ENCODE peak calls at places on chromosomes 16 and 17, in nine cellular contexts. K, S, G, T, U, L, A, P and N are unnamed samples.
A peak's percentile ranks its signal among the peaks of the same experiment; 100 is the strongest.

GRCh38 chr17:9541718-9542117 is 33.9 kb downstream of the STX8 start:
- DNase-seq in K (no peak), S (no peak), G (no peak), T (no peak), U (no peak), L (no peak), A (no peak), P (no peak), N (no peak)

GRCh38 chr16:31061126-31061812 is 12.8 kb downstream of the ZNF668 start:
- DNase-seq in K (no peak), S (no peak), G (no peak), T (no peak), U (no peak), L (no peak), A (no peak), P (no peak), N (no peak)

GRCh38 chr17:17770371-17771059 is 66.3 kb downstream of the SREBF1 start:
- DNase-seq in K (no peak), S (no peak), G (no peak), T (no peak), U (no peak), L (no peak), A (no peak), P (no peak), N (no peak)

GRCh38 chr17:59527931-59528330 is 37.5 kb upstream of the DHX40 start:
- DNase-seq in K (no peak), S (no peak), G (no peak), T (no peak), U (no peak), L (no peak), A (peak; percentile 53), P (no peak), N (no peak)

GRCh38 chr17:55693244-55694216 is 29.1 kb downstream of the TMEM100 start:
- DNase-seq in K (no peak), S (no peak), G (peak; percentile 55), T (peak; percentile 37), U (no peak), L (peak; percentile 91), A (no peak), P (no peak), N (no peak)

GRCh38 chr17:8126306-8127066 is 2.6 kb upstream of the HES7 start:
- DNase-seq in K (no peak), S (peak; percentile 38), G (no peak), T (no peak), U (no peak), L (no peak), A (peak; percentile 53), P (peak; percentile 44), N (peak; percentile 41)

GRCh38 chr16:29943846-29944669 is 17.8 kb upstream of the TMEM219 start:
- DNase-seq in K (no peak), S (peak; percentile 98), G (peak; percentile 100), T (peak; percentile 98), U (no peak), L (peak; percentile 95), A (no peak), P (no peak), N (no peak)

GRCh38 chr16:8882041-8882617 is at the start of gene LITAFD:
- DNase-seq in K (no peak), S (no peak), G (no peak), T (no peak), U (no peak), L (no peak), A (no peak), P (no peak), N (no peak)

GRCh38 chr17:40582328-40582901 is 17.1 kb upstream of the CCR7 start:
- DNase-seq in K (peak; percentile 32), S (no peak), G (no peak), T (peak; percentile 29), U (no peak), L (no peak), A (peak; percentile 40), P (no peak), N (no peak)

GRCh38 chr17:43858201-43858600 is 11.2 kb downstream of the CD300LG start:
- DNase-seq in K (no peak), S (no peak), G (no peak), T (no peak), U (no peak), L (no peak), A (no peak), P (no peak), N (no peak)

GRCh38 chr16:89919535-89920406 is 1.1 kb downstream of the MC1R start:
- DNase-seq in K (no peak), S (no peak), G (no peak), T (no peak), U (no peak), L (no peak), A (no peak), P (no peak), N (no peak)

GRCh38 chr17:75872434-75873351 is 5.7 kb downstream of the TRIM47 start:
- DNase-seq in K (no peak), S (peak; percentile 83), G (peak; percentile 71), T (peak; percentile 89), U (no peak), L (peak; percentile 84), A (peak; percentile 81), P (no peak), N (peak; percentile 26)

GRCh38 chr17:81419333-81419885 is 24.2 kb downstream of the BAHCC1 start:
- DNase-seq in K (no peak), S (peak; percentile 98), G (peak; percentile 83), T (peak; percentile 97), U (no peak), L (peak; percentile 88), A (peak; percentile 90), P (peak; percentile 79), N (no peak)

GRCh38 chr17:69480197-69480596 is 65.7 kb downstream of the MAP2K6 start:
- DNase-seq in K (no peak), S (no peak), G (no peak), T (no peak), U (no peak), L (no peak), A (no peak), P (no peak), N (no peak)

GRCh38 chr17:68592667-68593330 is 8.4 kb downstream of the FAM20A start:
- DNase-seq in K (no peak), S (peak; percentile 35), G (no peak), T (no peak), U (no peak), L (no peak), A (no peak), P (no peak), N (no peak)

GRCh38 chr16:19583665-19584300 is 28.3 kb downstream of the VPS35L start:
- DNase-seq in K (no peak), S (peak; percentile 69), G (peak; percentile 53), T (peak; percentile 71), U (no peak), L (peak; percentile 62), A (peak; percentile 12), P (peak; percentile 43), N (no peak)

GRCh38 chr17:58529275-58529674 is 14.8 kb upstream of the MTMR4 start:
- DNase-seq in K (no peak), S (no peak), G (no peak), T (peak; percentile 27), U (no peak), L (no peak), A (no peak), P (no peak), N (no peak)

GRCh38 chr17:82798752-82799151 is 41.1 kb downstream of the ZNF750 start:
- DNase-seq in K (no peak), S (no peak), G (no peak), T (no peak), U (no peak), L (no peak), A (no peak), P (no peak), N (no peak)

GRCh38 chr16:46899443-46900143 is 15.4 kb downstream of the GPT2 start:
- DNase-seq in K (no peak), S (no peak), G (no peak), T (peak; percentile 55), U (no peak), L (no peak), A (no peak), P (no peak), N (no peak)

GRCh38 chr16:15073101-15073500 is 17.2 kb upstream of the NTAN1 start:
- DNase-seq in K (no peak), S (no peak), G (no peak), T (no peak), U (no peak), L (no peak), A (no peak), P (no peak), N (no peak)

GRCh38 chr17:58918072-58918471 is 162.4 kb downstream of the PPM1E start:
- DNase-seq in K (no peak), S (no peak), G (no peak), T (no peak), U (no peak), L (no peak), A (no peak), P (no peak), N (no peak)

GRCh38 chr17:57532966-57533365 is 212.1 kb downstream of the CCDC182 start:
- DNase-seq in K (no peak), S (no peak), G (no peak), T (no peak), U (no peak), L (no peak), A (no peak), P (no peak), N (no peak)

GRCh38 chr16:80720759-80721470 is 83.5 kb downstream of the CDYL2 start:
- DNase-seq in K (no peak), S (no peak), G (no peak), T (no peak), U (no peak), L (no peak), A (no peak), P (no peak), N (no peak)

GRCh38 chr16:85642762-85643281 is 29.7 kb downstream of the GSE1 start:
- DNase-seq in K (no peak), S (no peak), G (no peak), T (no peak), U (no peak), L (no peak), A (no peak), P (no peak), N (no peak)

GRCh38 chr17:42249681-42250446 is 26.3 kb downstream of the STAT5B start:
- DNase-seq in K (no peak), S (no peak), G (no peak), T (no peak), U (no peak), L (no peak), A (no peak), P (no peak), N (peak; percentile 23)

GRCh38 chr17:35801583-35802224 is 6.3 kb upstream of the MMP28 start:
- DNase-seq in K (no peak), S (peak; percentile 86), G (peak; percentile 83), T (peak; percentile 87), U (no peak), L (peak; percentile 27), A (peak; percentile 54), P (peak; percentile 96), N (no peak)

GRCh38 chr17:309361-309888 is 43.2 kb downstream of the RPH3AL start:
- DNase-seq in K (no peak), S (no peak), G (no peak), T (no peak), U (no peak), L (no peak), A (no peak), P (no peak), N (peak; percentile 15)